ENCODE peak calls at places on chromosomes 5 and 9, in nine cellular contexts. R is lower lobe of right lung, Y is OCI-LY7, F is fibroblast of pulmonary artery, O is heart right ventricle, G is GM06990, E is progenitor cell of endocrine pancreas, K is adrenal gland, C is RWPE1. H is an unnamed sample.

GRCh38 chr9:110502842-110503241 is 76.7 kb downstream of the SVEP1 start:
- DNase-seq in C (peak), G (no peak), F (peak), E (no peak), O (no peak), K (no peak), Y (no peak), R (no peak), H (no peak)

GRCh38 chr5:120394259-120394658 is 69.8 kb upstream of the PRR16 start:
- DNase-seq in G (no peak), O (no peak), K (no peak), Y (no peak), R (no peak), C (no peak), F (no peak), E (no peak), H (no peak)

GRCh38 chr9:136644343-136644592 is 18.4 kb upstream of the EGFL7 start:
- DNase-seq in E (no peak), K (peak), R (peak), G (no peak), O (peak), Y (no peak), C (no peak), F (peak), H (no peak)

GRCh38 chr5:81779125-81779934 is 28.4 kb upstream of the SSBP2 start:
- DNase-seq in G (peak), Y (peak), C (no peak), O (peak), K (peak), F (peak), E (no peak), R (peak), H (peak)

GRCh38 chr9:113542016-113542415 is 78.5 kb downstream of the RGS3 start:
- DNase-seq in C (no peak), E (no peak), O (no peak), Y (no peak), K (no peak), G (no peak), R (no peak), F (no peak), H (no peak)

GRCh38 chr5:141560725-141561483 is 57.9 kb downstream of the DIAPH1 start:
- DNase-seq in Y (no peak), O (peak), R (peak), K (peak), E (peak), C (peak), F (peak), G (no peak), H (no peak)

GRCh38 chr5:154015071-154015693 is 23.5 kb downstream of the FAM114A2 start:
- DNase-seq in E (no peak), G (no peak), R (no peak), F (no peak), K (no peak), Y (no peak), O (peak), C (no peak), H (no peak)

GRCh38 chr9:135952664-135953206 is 8.4 kb downstream of the UBAC1 start:
- DNase-seq in R (no peak), Y (no peak), G (no peak), K (no peak), O (no peak), C (no peak), E (no peak), F (no peak), H (no peak)

GRCh38 chr5:58259685-58260152 is 200.2 kb downstream of the PLK2 start:
- DNase-seq in O (no peak), C (peak), K (peak), E (no peak), Y (no peak), F (peak), R (no peak), G (no peak), H (no peak)

GRCh38 chr9:19154135-19154612 is 26.9 kb upstream of the PLIN2 start:
- DNase-seq in G (no peak), Y (no peak), K (peak), C (no peak), E (no peak), R (no peak), O (peak), F (peak), H (no peak)

GRCh38 chr5:94746731-94747124 is 128.3 kb downstream of the SLF1 start:
- DNase-seq in R (no peak), E (no peak), F (peak), Y (peak), O (no peak), C (no peak), G (peak), K (no peak), H (no peak)

GRCh38 chr5:54881286-54882005 is 103.9 kb downstream of the ESM1 start:
- DNase-seq in K (no peak), F (no peak), O (no peak), Y (no peak), C (peak), R (no peak), E (no peak), G (no peak), H (no peak)

GRCh38 chr5:88060194-88060593 is 208.5 kb downstream of the TMEM161B start:
- DNase-seq in C (no peak), O (no peak), G (no peak), F (no peak), E (no peak), K (no peak), R (no peak), Y (no peak), H (no peak)

GRCh38 chr9:136926154-136926704 is 18.3 kb downstream of the FBXW5 start:
- DNase-seq in C (no peak), F (no peak), Y (no peak), R (no peak), E (no peak), O (no peak), K (no peak), G (no peak), H (no peak)

GRCh38 chr5:55231476-55232193 is 1.8 kb downstream of the CCNO start:
- DNase-seq in Y (no peak), K (no peak), O (no peak), G (peak), R (peak), F (no peak), E (peak), C (no peak), H (peak)

GRCh38 chr5:152542741-152543140 is 137.7 kb upstream of the NMUR2 start:
- DNase-seq in K (no peak), Y (no peak), E (peak), F (peak), C (peak), G (no peak), R (no peak), O (no peak), H (no peak)

GRCh38 chr9:128729302-128729701 is 5.4 kb upstream of the ZDHHC12 start:
- DNase-seq in K (no peak), C (no peak), G (no peak), O (no peak), R (no peak), F (no peak), Y (no peak), E (no peak), H (no peak)

GRCh38 chr5:132466453-132467291 is 23.9 kb downstream of the IRF1 start:
- DNase-seq in E (no peak), G (peak), Y (peak), R (peak), C (peak), K (peak), F (peak), O (no peak), H (peak)

GRCh38 chr5:121963409-121963808 is 1.6 kb downstream of the SRFBP1 start:
- DNase-seq in O (no peak), F (no peak), E (no peak), C (no peak), K (no peak), G (no peak), R (no peak), Y (no peak), H (no peak)

GRCh38 chr5:15007549-15008142 is 136.1 kb upstream of the ANKH start:
- DNase-seq in G (no peak), O (peak), K (no peak), F (no peak), C (no peak), E (no peak), R (no peak), Y (no peak), H (no peak)

GRCh38 chr9:101315129-101315459 is 69.7 kb downstream of the BAAT start:
- DNase-seq in Y (no peak), C (no peak), G (no peak), O (no peak), K (no peak), F (no peak), R (no peak), E (no peak), H (no peak)

GRCh38 chr5:180782748-180783147 is 19.9 kb downstream of the MGAT1 start:
- DNase-seq in O (no peak), C (no peak), G (no peak), E (no peak), R (no peak), K (no peak), Y (no peak), F (no peak), H (no peak)

GRCh38 chr5:180779985-180780610 is 22.5 kb downstream of the MGAT1 start:
- DNase-seq in F (no peak), G (no peak), R (no peak), E (no peak), K (no peak), Y (no peak), O (no peak), C (no peak), H (no peak)

GRCh38 chr5:180776376-180776775 is 26.2 kb downstream of the MGAT1 start:
- DNase-seq in G (no peak), K (no peak), E (no peak), F (no peak), C (no peak), R (no peak), O (no peak), Y (no peak), H (no peak)

GRCh38 chr5:180775624-180776023 is 27.0 kb downstream of the MGAT1 start:
- DNase-seq in Y (no peak), C (no peak), R (no peak), G (no peak), K (no peak), O (no peak), E (no peak), F (no peak), H (no peak)

GRCh38 chr5:180777475-180777874 is 25.1 kb downstream of the MGAT1 start:
- DNase-seq in G (no peak), F (no peak), C (no peak), E (no peak), O (no peak), R (no peak), Y (no peak), K (no peak), H (no peak)
- TF ChIP-seq CTCF in G (no peak), F (no peak), C (no peak), E (no peak), O (no peak), R (no peak), Y (no peak), K (no peak), H (no peak)

GRCh38 chr5:1390333-1390732 is 45.4 kb upstream of the CLPTM1L start:
- DNase-seq in R (no peak), O (no peak), F (no peak), E (no peak), G (no peak), Y (no peak), K (no peak), C (no peak), H (no peak)
- TF ChIP-seq CTCF in R (no peak), O (no peak), F (no peak), E (no peak), G (no peak), Y (no peak), K (no peak), C (no peak), H (no peak)

DNA sequence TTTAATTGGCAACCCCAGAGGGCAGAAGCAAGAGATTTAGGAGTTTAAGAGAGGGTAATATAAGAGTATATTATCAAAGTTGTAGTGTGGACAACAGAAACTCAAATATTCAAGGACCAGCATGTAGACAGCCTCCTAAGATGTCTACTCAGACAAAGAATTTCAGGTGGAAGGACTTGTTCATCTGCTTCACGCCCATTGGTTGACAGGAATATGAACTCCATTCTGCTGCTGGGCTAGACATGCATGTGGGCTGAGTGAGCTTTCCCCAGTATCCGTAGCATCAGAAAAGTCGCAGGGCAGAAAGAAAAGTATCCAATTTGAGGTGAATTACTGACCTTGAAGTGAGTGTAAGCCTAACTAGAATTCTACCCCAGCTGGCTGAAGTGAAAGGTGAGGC is 41.0 kb downstream of the PDCD1LG2 start:
- DNase-seq in C (no peak), K (no peak), F (no peak), O (no peak), Y (no peak), G (no peak), E (no peak), R (no peak), H (no peak)
- TF ChIP-seq CTCF in C (no peak), K (no peak), F (no peak), O (no peak), Y (no peak), G (no peak), E (no peak), R (no peak), H (no peak)

GRCh38 chr5:90297045-90297764 is 112.4 kb downstream of the CETN3 start:
- DNase-seq in E (no peak), Y (no peak), R (no peak), K (no peak), G (no peak), C (no peak), O (no peak), F (no peak), H (no peak)

GRCh38 chr5:90290648-90291047 is 118.9 kb downstream of the CETN3 start:
- DNase-seq in E (no peak), R (no peak), C (no peak), Y (no peak), G (no peak), F (no peak), O (no peak), K (no peak), H (no peak)

GRCh38 chr5:90289837-90290236 is 119.7 kb downstream of the CETN3 start:
- DNase-seq in R (no peak), C (no peak), K (no peak), E (no peak), F (peak), G (no peak), O (no peak), Y (no peak), H (no peak)

GRCh38 chr5:90293931-90294330 is 115.6 kb downstream of the CETN3 start:
- DNase-seq in K (no peak), Y (no peak), C (no peak), G (no peak), R (no peak), E (no peak), O (no peak), F (peak), H (no peak)

DNA sequence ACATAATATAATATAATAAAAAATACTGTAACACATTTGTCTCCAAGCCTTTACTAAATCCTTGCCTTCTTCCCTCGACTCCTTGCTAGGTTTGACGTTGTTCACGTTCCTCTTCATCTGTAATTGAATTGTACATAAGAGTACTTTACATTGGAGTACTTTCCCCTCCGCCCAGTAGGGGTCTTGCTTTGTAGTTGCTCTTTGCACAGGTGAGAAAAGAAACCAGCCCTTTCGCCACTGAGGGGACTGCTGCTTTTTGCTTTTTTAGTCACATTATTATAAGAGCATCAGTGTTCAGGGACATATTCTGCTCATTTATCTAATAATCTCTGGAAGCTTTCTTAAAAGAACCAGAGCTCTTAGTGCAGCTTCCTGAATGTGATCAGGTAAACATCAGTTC is 115.0 kb downstream of the CETN3 start:
- DNase-seq in C (no peak), O (no peak), K (no peak), Y (peak), E (no peak), F (no peak), R (no peak), G (no peak), H (no peak)
- TF ChIP-seq CTCF in C (no peak), O (no peak), K (no peak), Y (peak), E (peak), F (no peak), R (no peak), G (peak), H (no peak)

GRCh38 chr5:181173027-181173419 is 25.6 kb downstream of the OR2V2 start:
- DNase-seq in K (no peak), G (no peak), Y (peak), R (no peak), C (peak), O (no peak), E (no peak), F (no peak), H (no peak)
- TF ChIP-seq CTCF in K (no peak), G (peak), Y (peak), R (no peak), C (peak), O (no peak), E (peak), F (no peak), H (no peak)